ENCODE peak calls at places on chromosome 12, in eight cellular contexts. X, W, F, K, M, U, J and H are unnamed samples.

GRCh38 chr12:116339800-116340371 is 62.4 kb upstream of the MED13L start:
- DNase-seq in M (no peak), X (no peak), J (no peak), K (peak), U (no peak), W (no peak), F (peak), H (no peak)

GRCh38 chr12:85713368-85713767 is 122.8 kb downstream of the RASSF9 start:
- DNase-seq in J (no peak), U (no peak), M (peak), F (peak), W (no peak), K (peak), X (no peak), H (no peak)

GRCh38 chr12:131380961-131381705 is 329.8 kb upstream of the SFSWAP start:
- DNase-seq in W (no peak), J (no peak), K (no peak), M (no peak), F (no peak), U (no peak), X (no peak), H (no peak)

GRCh38 chr12:12582895-12583303 is 20.2 kb upstream of the DUSP16 start:
- DNase-seq in F (peak), K (peak), M (peak), W (no peak), X (no peak), J (no peak), U (no peak), H (peak)

GRCh38 chr12:106288510-106289195 is 13.9 kb upstream of the TCP11L2 start:
- DNase-seq in U (no peak), K (peak), J (no peak), F (peak), X (no peak), W (no peak), M (peak), H (peak)

GRCh38 chr12:57571926-57572762 is 18.8 kb upstream of the PIP4K2C start:
- DNase-seq in X (no peak), K (no peak), F (no peak), M (no peak), J (no peak), W (no peak), U (no peak), H (no peak)

GRCh38 chr12:69704357-69704756 is 5.3 kb upstream of the BEST3 start:
- DNase-seq in J (no peak), U (no peak), F (no peak), M (no peak), X (no peak), W (no peak), K (no peak), H (no peak)

GRCh38 chr12:39505025-39505424 is 62.1 kb upstream of the KIF21A start:
- DNase-seq in M (no peak), J (no peak), W (no peak), U (no peak), K (peak), F (no peak), X (no peak), H (peak)

GRCh38 chr12:22110176-22110575 is 64.2 kb downstream of the CMAS start:
- DNase-seq in K (no peak), M (no peak), F (no peak), U (no peak), J (no peak), X (no peak), W (no peak), H (no peak)

GRCh38 chr12:44847888-44848770 is 28.0 kb downstream of the NELL2 start:
- DNase-seq in J (no peak), X (no peak), U (no peak), W (peak), F (no peak), K (no peak), M (no peak), H (no peak)

GRCh38 chr12:3328081-3328480 is 162.9 kb upstream of the PRMT8 start:
- DNase-seq in J (no peak), M (no peak), F (no peak), W (no peak), X (no peak), U (no peak), K (no peak), H (no peak)

GRCh38 chr12:27615331-27615891 is 80.8 kb upstream of the REP15 start:
- DNase-seq in F (no peak), U (no peak), J (no peak), W (no peak), X (no peak), K (peak), M (peak), H (peak)

GRCh38 chr12:89353823-89354629 is 1.7 kb upstream of the DUSP6 start:
- DNase-seq in M (peak), U (peak), K (peak), X (peak), F (peak), J (peak), W (peak), H (peak)

GRCh38 chr12:89352492-89353187 is at the start of gene DUSP6:
- DNase-seq in U (peak), J (peak), K (peak), M (peak), X (peak), W (peak), F (peak), H (peak)

GRCh38 chr12:89354630-89354931 is 2.3 kb upstream of the DUSP6 start:
- DNase-seq in J (no peak), W (no peak), M (peak), U (no peak), X (no peak), F (no peak), K (no peak), H (no peak)

GRCh38 chr12:89352242-89352491 is 134 bp downstream of the DUSP6 start:
- DNase-seq in W (no peak), K (no peak), U (no peak), M (no peak), F (no peak), J (no peak), X (no peak), H (no peak)

GRCh38 chr12:89353188-89353822 is 1.0 kb upstream of the DUSP6 start:
- DNase-seq in W (no peak), J (peak), K (peak), U (peak), F (peak), M (peak), X (peak), H (peak)
- TF ChIP-seq CTCF in W (no peak), J (no peak), K (no peak), U (no peak), F (no peak), M (no peak), X (no peak), H (no peak)

GRCh38 chr12:74415633-74416032 is 122.0 kb upstream of the ATXN7L3B start:
- DNase-seq in W (no peak), M (peak), X (no peak), K (peak), U (no peak), J (no peak), F (peak), H (peak)
- TF ChIP-seq CTCF in W (no peak), M (peak), X (no peak), K (peak), U (peak), J (peak), F (peak), H (peak)

GRCh38 chr12:95283371-95283770 is 65.8 kb downstream of the VEZT start:
- DNase-seq in J (no peak), M (no peak), W (no peak), F (no peak), X (no peak), K (no peak), U (no peak), H (no peak)

GRCh38 chr12:95279835-95280234 is 62.2 kb downstream of the VEZT start:
- DNase-seq in J (no peak), K (no peak), X (no peak), W (no peak), U (no peak), M (no peak), F (no peak), H (no peak)

GRCh38 chr12:95277139-95277538 is 59.5 kb downstream of the VEZT start:
- DNase-seq in W (no peak), J (no peak), F (peak), K (peak), X (no peak), M (peak), U (no peak), H (peak)

GRCh38 chr12:95286713-95287112 is 69.1 kb downstream of the VEZT start:
- DNase-seq in J (no peak), M (no peak), K (peak), W (no peak), X (no peak), F (no peak), U (no peak), H (peak)

GRCh38 chr12:95282266-95282665 is 64.7 kb downstream of the VEZT start:
- DNase-seq in X (no peak), W (no peak), U (no peak), K (peak), J (no peak), F (no peak), M (peak), H (no peak)
- TF ChIP-seq CTCF in X (no peak), W (no peak), U (no peak), K (no peak), J (no peak), F (no peak), M (no peak), H (no peak)

GRCh38 chr12:2083008-2083407 is 30.2 kb downstream of the CACNA1C start:
- DNase-seq in U (no peak), K (peak), W (no peak), J (peak), F (peak), X (no peak), M (no peak), H (no peak)
- TF ChIP-seq CTCF in U (no peak), K (no peak), W (no peak), J (no peak), F (no peak), X (no peak), M (no peak), H (no peak)

DNA sequence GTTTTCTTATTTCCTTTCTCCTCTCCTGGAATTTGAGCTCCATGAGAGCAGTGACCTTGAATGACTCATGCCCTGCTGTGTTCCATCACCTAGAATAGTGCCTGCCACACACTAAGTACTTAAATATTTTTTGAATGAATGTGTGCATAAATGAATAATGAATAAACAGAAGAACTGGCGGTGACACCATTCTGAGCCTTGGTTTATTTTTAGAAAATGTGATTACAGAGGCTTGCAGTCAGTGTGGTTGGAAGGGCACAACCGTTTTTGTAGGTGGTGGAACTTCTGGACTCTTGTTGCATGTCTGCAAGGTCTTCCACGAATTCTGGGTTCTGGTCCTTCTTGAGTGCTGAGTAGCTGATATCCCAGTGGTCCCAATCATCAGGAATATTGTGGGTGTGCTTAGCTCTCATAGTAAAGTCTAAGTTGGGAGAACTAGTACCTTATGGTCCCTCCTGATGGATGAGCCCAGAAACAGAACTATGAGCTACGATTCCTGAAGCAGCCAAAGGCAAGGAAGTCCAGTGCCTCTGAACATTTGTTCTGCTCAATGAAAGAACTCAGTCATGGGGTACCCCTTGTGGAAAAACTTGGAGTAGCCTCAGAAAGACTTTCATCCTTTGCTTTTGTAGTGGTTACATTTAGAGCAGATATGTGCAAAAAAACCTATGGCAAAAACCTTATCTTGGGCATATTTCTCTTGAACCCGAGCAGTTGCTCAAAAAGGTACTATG is 28.8 kb upstream of the BHLHE41 start:
- DNase-seq in J (no peak), F (peak), U (no peak), W (no peak), K (peak), M (peak), X (no peak), H (peak)
- TF ChIP-seq CTCF in J (no peak), F (peak), U (no peak), W (no peak), K (peak), M (peak), X (no peak), H (peak)

DNA sequence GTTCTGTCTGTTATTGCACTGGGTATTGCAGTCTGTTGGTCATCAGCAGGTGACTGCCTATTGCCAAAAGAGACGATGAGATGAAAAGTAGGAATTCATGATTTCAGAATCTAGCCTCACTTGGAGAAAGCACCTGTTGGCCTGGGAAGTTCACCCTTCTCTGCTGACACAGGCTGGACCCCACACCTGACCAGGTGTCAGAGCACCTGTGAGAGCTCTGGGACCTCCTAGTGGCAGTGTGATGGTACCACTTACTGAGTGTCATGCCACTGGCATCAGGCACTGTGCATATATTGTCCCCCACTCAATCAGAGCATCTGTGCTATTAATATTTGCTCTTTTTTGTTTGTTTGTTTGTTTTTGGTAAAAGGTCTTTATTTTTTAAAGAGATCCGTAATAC is 68.0 kb downstream of the RASSF3 start:
- DNase-seq in J (no peak), M (no peak), W (no peak), K (no peak), X (no peak), F (no peak), U (no peak), H (peak)
- TF ChIP-seq CTCF in J (peak), M (no peak), W (peak), K (no peak), X (no peak), F (no peak), U (no peak), H (peak)

GRCh38 chr12:48115957-48116356 is 3.2 kb upstream of the PFKM start:
- DNase-seq in W (no peak), K (no peak), X (no peak), U (no peak), F (no peak), M (no peak), J (no peak), H (no peak)
- TF ChIP-seq CTCF in W (no peak), K (no peak), X (no peak), U (no peak), F (no peak), M (no peak), J (no peak), H (no peak)

GRCh38 chr12:122842505-122843405 is 7.5 kb downstream of the HIP1R start:
- DNase-seq in X (no peak), W (no peak), U (no peak), M (no peak), K (peak), J (no peak), F (no peak), H (no peak)
- TF ChIP-seq CTCF in X (no peak), W (no peak), U (no peak), M (no peak), K (no peak), J (no peak), F (no peak), H (no peak)

GRCh38 chr12:2290091-2290490 is 237.3 kb downstream of the CACNA1C start:
- DNase-seq in K (no peak), X (no peak), W (no peak), J (no peak), M (no peak), F (no peak), U (no peak), H (no peak)

GRCh38 chr12:2290516-2291065 is 237.8 kb downstream of the CACNA1C start:
- DNase-seq in W (no peak), F (no peak), U (no peak), X (no peak), K (no peak), M (no peak), J (no peak), H (no peak)

GRCh38 chr12:2292560-2292959 is 239.8 kb downstream of the CACNA1C start:
- DNase-seq in J (no peak), M (no peak), F (no peak), W (no peak), X (no peak), U (no peak), K (no peak), H (no peak)

GRCh38 chr12:2291947-2292346 is 239.2 kb downstream of the CACNA1C start:
- DNase-seq in W (no peak), F (no peak), X (no peak), K (no peak), U (no peak), J (no peak), M (no peak), H (no peak)

GRCh38 chr12:2291182-2291832 is 238.5 kb downstream of the CACNA1C start:
- DNase-seq in X (no peak), M (peak), J (peak), W (peak), K (no peak), F (peak), U (no peak), H (peak)
- TF ChIP-seq CTCF in X (peak), M (peak), J (peak), W (peak), K (peak), F (peak), U (peak), H (peak)

DNA sequence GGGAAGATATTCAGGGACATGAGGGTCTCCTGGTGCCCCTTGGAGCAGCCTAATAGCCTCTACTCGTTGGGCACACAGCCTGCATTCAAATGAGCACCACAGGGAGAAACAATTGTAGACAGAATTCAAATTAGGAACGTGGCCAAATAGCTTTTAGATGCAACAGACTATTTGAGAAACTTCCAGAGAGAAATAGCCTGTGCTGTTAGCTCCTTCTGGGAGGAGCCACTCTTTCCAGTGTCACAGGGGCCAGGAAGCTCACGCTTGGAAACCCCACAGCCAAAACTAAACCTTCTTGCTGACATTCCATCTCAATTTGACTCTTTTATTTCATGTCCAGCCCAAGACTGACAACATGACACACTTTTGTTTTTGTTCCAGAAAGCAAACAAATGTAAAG is 114.4 kb downstream of the RPAP3 start:
- DNase-seq in J (no peak), W (no peak), F (peak), M (peak), U (no peak), X (no peak), K (peak), H (no peak)
- TF ChIP-seq CTCF in J (no peak), W (no peak), F (no peak), M (no peak), U (no peak), X (no peak), K (no peak), H (no peak)